ENCODE peak calls at places on chromosome 13, in seven cellular contexts. P is ELF-1; R is osteoblast; C is activated T-helper 2 cell treated with anti-CD3 and anti-CD28 coated beads, Interferon-gamma antibody, Interleukin-2, Interleukin-4, amounts not matched to agents 10 μg/mL and 5 μg/mL and 100 μg/mL, durations not matched to agents 14 hours and 24 hours and 36 hours; M is GM03348; K is cardiac fibroblast; E is AG08395. U is an unnamed sample.

GRCh38 chr13:73220966-73221720 is 162.3 kb downstream of the KLF5 start:
- DNase-seq in P (peak), R (no peak), C (no peak), M (no peak), K (no peak), E (no peak), U (no peak)

GRCh38 chr13:24141333-24141910 is 19.1 kb upstream of the SPATA13 start:
- DNase-seq in P (peak), R (no peak), C (no peak), M (no peak), K (no peak), E (no peak), U (no peak)

GRCh38 chr13:39417131-39417530 is 185.9 kb downstream of the LHFPL6 start:
- DNase-seq in P (peak), R (no peak), C (no peak), M (no peak), K (peak), E (no peak), U (no peak)

GRCh38 chr13:44420376-44421220 is 47.0 kb downstream of the SERP2 start:
- DNase-seq in P (peak), R (no peak), C (no peak), M (no peak), K (no peak), E (peak), U (no peak)

GRCh38 chr13:42367836-42368235 is 95.9 kb downstream of the AKAP11 start:
- DNase-seq in P (no peak), R (no peak), C (no peak), M (no peak), K (no peak), E (no peak), U (no peak)

GRCh38 chr13:18995259-18995873 is 186.3 kb downstream of the TUBA3C start:
- DNase-seq in P (no peak), R (no peak), C (no peak), M (no peak), K (no peak), E (no peak), U (no peak)

GRCh38 chr13:46288570-46289259 is 77.0 kb downstream of the LRRC63 start:
- DNase-seq in P (peak), R (no peak), C (no peak), M (peak), K (peak), E (peak), U (peak)

GRCh38 chr13:50334944-50335343 is 319.7 kb downstream of the KCNRG start:
- DNase-seq in P (no peak), R (peak), C (no peak), M (no peak), K (peak), E (no peak), U (no peak)

GRCh38 chr13:49292742-49293498 is 45.2 kb downstream of the CDADC1 start:
- DNase-seq in P (no peak), R (peak), C (no peak), M (no peak), K (peak), E (peak), U (no peak)

GRCh38 chr13:111609631-111610030 is 289.2 kb downstream of the TEX29 start:
- DNase-seq in P (no peak), R (no peak), C (no peak), M (no peak), K (no peak), E (no peak), U (no peak)

GRCh38 chr13:113796211-113796875 is 37.3 kb downstream of the TMEM255B start:
- DNase-seq in P (no peak), R (peak), C (no peak), M (no peak), K (no peak), E (no peak), U (no peak)

GRCh38 chr13:24134772-24135171 is 25.7 kb upstream of the SPATA13 start:
- DNase-seq in P (no peak), R (no peak), C (no peak), M (no peak), K (no peak), E (no peak), U (no peak)

GRCh38 chr13:40508112-40508511 is 158.3 kb downstream of the FOXO1 start:
- DNase-seq in P (no peak), R (no peak), C (no peak), M (peak), K (peak), E (peak), U (no peak)

GRCh38 chr13:67515895-67516294 is 285.8 kb upstream of the PCDH9 start:
- DNase-seq in P (no peak), R (no peak), C (no peak), M (peak), K (peak), E (peak), U (no peak)

GRCh38 chr13:112442483-112443090 is 66.4 kb downstream of the SPACA7 start:
- DNase-seq in P (no peak), R (peak), C (peak), M (no peak), K (no peak), E (no peak), U (no peak)

GRCh38 chr13:113471844-113472243 is 18.6 kb upstream of the ADPRHL1 start:
- DNase-seq in P (no peak), R (no peak), C (no peak), M (no peak), K (no peak), E (no peak), U (no peak)

GRCh38 chr13:28475916-28476725 is 18.8 kb downstream of the FLT1 start:
- DNase-seq in P (no peak), R (no peak), C (no peak), M (peak), K (peak), E (peak), U (no peak)

GRCh38 chr13:36981156-36981743 is 17.9 kb downstream of the ALG5 start:
- DNase-seq in P (no peak), R (no peak), C (no peak), M (peak), K (peak), E (peak), U (peak)

GRCh38 chr13:74528751-74529513 is 394.7 kb upstream of the KLF12 start:
- DNase-seq in P (no peak), R (no peak), C (no peak), M (no peak), K (no peak), E (no peak), U (no peak)

GRCh38 chr13:68850160-68850559 is 1257.5 kb upstream of the ATXN8OS start:
- DNase-seq in P (no peak), R (no peak), C (no peak), M (no peak), K (no peak), E (no peak), U (no peak)

GRCh38 chr13:79108914-79109643 is 297.0 kb downstream of the RBM26 start:
- DNase-seq in P (no peak), R (no peak), C (no peak), M (no peak), K (no peak), E (no peak), U (peak)

GRCh38 chr13:23505007-23505406 is 65.2 kb upstream of the TNFRSF19 start:
- DNase-seq in P (peak), R (peak), C (no peak), M (peak), K (peak), E (peak), U (no peak)

GRCh38 chr13:110262494-110262893 is 44.5 kb downstream of the COL4A1 start:
- DNase-seq in P (no peak), R (no peak), C (no peak), M (no peak), K (no peak), E (no peak), U (no peak)

GRCh38 chr13:51585696-51586095 is 1.4 kb downstream of the WDFY2 start:
- DNase-seq in P (no peak), R (peak), C (no peak), M (no peak), K (peak), E (no peak), U (peak)

GRCh38 chr13:100525453-100526298 is 62.9 kb downstream of the GGACT start:
- DNase-seq in P (peak), R (peak), C (no peak), M (no peak), K (no peak), E (no peak), U (no peak)

GRCh38 chr13:46172531-46172991 is 9.4 kb downstream of the LCP1 start:
- DNase-seq in P (no peak), R (no peak), C (peak), M (no peak), K (no peak), E (no peak), U (no peak)

GRCh38 chr13:111211789-111212516 is 96.8 kb downstream of the ARHGEF7 start:
- DNase-seq in P (peak), R (no peak), C (no peak), M (no peak), K (no peak), E (no peak), U (no peak)

GRCh38 chr13:97702614-97703013 is 250.9 kb upstream of the IPO5 start:
- DNase-seq in P (no peak), R (no peak), C (no peak), M (no peak), K (no peak), E (no peak), U (no peak)

GRCh38 chr13:114143806-114144605 is 11.6 kb upstream of the RASA3 start:
- DNase-seq in P (peak), R (peak), C (no peak), M (no peak), K (no peak), E (no peak), U (no peak)

GRCh38 chr13:43143591-43143990 is 120.2 kb downstream of the DNAJC15 start:
- DNase-seq in P (no peak), R (no peak), C (no peak), M (no peak), K (no peak), E (no peak), U (no peak)

GRCh38 chr13:42786696-42787095 is 5.3 kb downstream of the FAM216B start:
- DNase-seq in P (no peak), R (no peak), C (no peak), M (no peak), K (no peak), E (no peak), U (no peak)

U was measured in NCI-H510A treated with DMSO at 0.1 percent for 48 hours.